ENCODE peak calls at places on chromosomes 6 and 20, in nine cellular contexts. I, B, K, Q, D, L, W, M and P are unnamed samples.

GRCh38 chr6:101486124-101486523 is 92.6 kb downstream of the GRIK2 start:
- DNase-seq in K (no peak), D (no peak), M (no peak), W (no peak), I (no peak), L (no peak), Q (no peak), B (no peak), P (no peak)

GRCh38 chr20:4814696-4815252 is 93.1 kb downstream of the PRND start:
- DNase-seq in Q (peak), I (no peak), D (peak), M (peak), L (no peak), B (peak), W (no peak), K (no peak), P (peak)

GRCh38 chr6:136288566-136289326 is 900 bp downstream of the BCLAF1 start:
- DNase-seq in I (peak), M (peak), L (peak), D (peak), B (peak), Q (peak), K (peak), W (peak), P (no peak)

GRCh38 chr6:91376686-91377085 is 789.8 kb upstream of the MAP3K7 start:
- DNase-seq in L (no peak), W (peak), B (no peak), K (no peak), D (no peak), I (no peak), Q (peak), M (no peak), P (no peak)

GRCh38 chr6:74605942-74606341 is 599.9 kb downstream of the COL12A1 start:
- DNase-seq in D (no peak), M (no peak), B (no peak), L (no peak), W (peak), K (no peak), I (no peak), Q (no peak), P (no peak)

GRCh38 chr20:34643919-34644318 is 33.0 kb downstream of the PIGU start:
- DNase-seq in L (peak), D (no peak), K (peak), B (peak), M (no peak), Q (no peak), I (peak), W (peak), P (no peak)

GRCh38 chr6:147974376-147974775 is 368.3 kb upstream of the SASH1 start:
- DNase-seq in I (peak), B (no peak), W (peak), K (peak), L (peak), D (no peak), Q (no peak), M (no peak), P (no peak)

GRCh38 chr6:3442444-3443220 is 14.2 kb downstream of the SLC22A23 start:
- DNase-seq in M (no peak), K (peak), Q (no peak), W (no peak), B (no peak), D (no peak), L (peak), I (peak), P (no peak)

GRCh38 chr6:85472744-85473143 is 22.9 kb downstream of the NT5E start:
- DNase-seq in K (no peak), D (no peak), M (no peak), L (no peak), B (no peak), W (no peak), I (no peak), Q (no peak), P (no peak)

GRCh38 chr6:29216528-29216927 is 45.8 kb downstream of the OR2J2 start:
- DNase-seq in M (no peak), Q (no peak), B (no peak), K (no peak), D (no peak), W (no peak), I (no peak), L (no peak), P (no peak)

GRCh38 chr20:9359561-9360308 is 154.7 kb upstream of the LAMP5 start:
- DNase-seq in Q (peak), L (peak), D (peak), B (peak), W (peak), K (peak), M (peak), I (peak), P (no peak)

GRCh38 chr6:116928667-116929066 is 51.6 kb downstream of the RFX6 start:
- DNase-seq in I (no peak), B (no peak), W (no peak), L (no peak), D (no peak), M (no peak), K (no peak), Q (no peak), P (no peak)

DNA sequence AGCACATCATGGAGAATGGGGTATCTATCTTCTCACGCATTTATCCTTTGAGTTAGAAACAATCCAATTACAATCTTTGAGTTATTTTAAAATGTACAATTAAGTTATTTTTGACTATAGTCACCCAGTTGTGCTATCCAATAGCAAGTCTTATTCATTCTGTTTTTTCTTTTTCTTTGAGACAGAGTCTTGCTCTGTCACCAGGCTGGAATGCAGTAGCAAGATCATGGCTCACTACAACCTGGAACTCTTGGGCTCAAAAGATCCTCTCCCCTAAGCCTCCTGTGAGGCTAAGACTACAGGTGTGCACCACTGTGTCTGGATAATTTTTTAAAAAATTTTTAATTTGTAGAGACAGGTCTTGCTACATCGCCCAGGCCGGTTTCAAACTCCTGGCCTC is 201.5 kb upstream of the ZNF217 start:
- DNase-seq in I (peak), M (no peak), L (peak), K (peak), W (no peak), Q (no peak), B (no peak), D (no peak), P (no peak)
- TF ChIP-seq CTCF in I (no peak), M (no peak), L (no peak), K (no peak), W (no peak), Q (no peak), B (no peak), D (no peak), P (no peak)

DNA sequence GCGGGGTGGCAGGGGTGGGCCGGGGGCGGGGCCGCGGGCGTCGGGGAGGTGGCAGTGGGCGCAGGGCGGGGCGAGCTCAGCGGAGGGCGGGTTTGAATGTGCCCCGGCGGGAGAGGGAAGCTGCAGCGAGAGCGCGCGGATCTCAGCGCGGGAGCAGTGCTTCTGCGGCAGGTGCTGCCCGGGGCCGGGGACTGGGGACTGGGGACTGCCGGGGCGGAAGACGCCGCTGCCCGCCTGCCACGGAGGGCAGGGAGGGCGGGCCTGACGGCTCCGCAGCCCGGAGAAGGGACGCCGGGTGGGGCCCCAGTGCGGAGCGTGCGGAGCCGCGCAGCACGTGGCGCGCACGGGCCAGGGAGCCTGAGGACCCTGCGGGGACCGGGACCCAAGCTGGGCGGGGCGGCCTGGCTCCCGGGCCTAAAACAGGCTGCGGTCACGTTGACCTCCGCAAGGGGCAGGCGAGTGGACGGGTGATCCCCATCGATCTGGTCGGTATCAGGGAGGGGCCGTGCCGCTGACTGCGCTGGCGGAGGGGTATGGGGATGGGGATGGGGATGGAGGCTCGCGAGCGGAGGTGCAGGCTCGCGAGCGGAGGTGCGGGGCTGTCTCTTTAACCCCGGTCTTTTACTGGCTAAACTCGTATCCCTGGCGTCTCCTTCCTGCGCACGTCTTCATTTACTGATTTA is at the start of gene SLC29A1:
- DNase-seq in K (no peak), L (peak), M (peak), B (peak), Q (peak), I (peak), W (peak), D (peak), P (no peak)
- TF ChIP-seq CTCF in K (no peak), L (peak), M (no peak), B (no peak), Q (peak), I (no peak), W (no peak), D (peak), P (peak)

DNA sequence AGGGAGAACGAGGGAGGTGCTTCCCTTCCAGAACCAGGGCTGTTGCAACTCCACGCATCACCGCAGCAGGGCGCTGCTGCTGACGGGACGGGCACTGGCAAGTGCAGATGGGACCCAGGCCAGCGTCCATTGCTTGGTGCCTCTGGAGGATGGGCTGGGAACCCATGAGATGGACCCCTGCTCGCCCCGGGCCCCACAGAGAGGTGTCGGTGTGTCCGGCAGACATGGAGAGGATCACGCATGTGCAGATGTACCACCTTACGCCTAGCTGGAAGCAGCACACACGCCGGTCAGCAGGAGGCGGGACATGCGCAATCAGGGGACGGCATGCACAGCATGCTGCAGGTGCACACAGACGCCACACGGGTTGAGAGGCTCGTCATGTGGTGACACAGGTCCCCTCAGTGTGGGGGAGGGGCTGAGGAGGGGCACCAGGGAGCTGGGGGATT is 5.7 kb downstream of the CABLES2 start:
- DNase-seq in W (no peak), M (no peak), Q (no peak), B (no peak), D (no peak), I (no peak), K (no peak), L (no peak), P (no peak)
- TF ChIP-seq CTCF in W (peak), M (no peak), Q (no peak), B (no peak), D (no peak), I (peak), K (no peak), L (peak), P (peak)

GRCh38 chr6:149686230-149686629 is 31.7 kb downstream of the LATS1 start:
- DNase-seq in Q (no peak), I (no peak), K (no peak), M (no peak), B (no peak), L (no peak), W (no peak), D (no peak), P (no peak)

GRCh38 chr6:149680490-149680889 is 32.0 kb upstream of the KATNA1 start:
- DNase-seq in K (no peak), M (no peak), L (no peak), I (no peak), B (no peak), W (no peak), D (no peak), Q (no peak), P (no peak)

DNA sequence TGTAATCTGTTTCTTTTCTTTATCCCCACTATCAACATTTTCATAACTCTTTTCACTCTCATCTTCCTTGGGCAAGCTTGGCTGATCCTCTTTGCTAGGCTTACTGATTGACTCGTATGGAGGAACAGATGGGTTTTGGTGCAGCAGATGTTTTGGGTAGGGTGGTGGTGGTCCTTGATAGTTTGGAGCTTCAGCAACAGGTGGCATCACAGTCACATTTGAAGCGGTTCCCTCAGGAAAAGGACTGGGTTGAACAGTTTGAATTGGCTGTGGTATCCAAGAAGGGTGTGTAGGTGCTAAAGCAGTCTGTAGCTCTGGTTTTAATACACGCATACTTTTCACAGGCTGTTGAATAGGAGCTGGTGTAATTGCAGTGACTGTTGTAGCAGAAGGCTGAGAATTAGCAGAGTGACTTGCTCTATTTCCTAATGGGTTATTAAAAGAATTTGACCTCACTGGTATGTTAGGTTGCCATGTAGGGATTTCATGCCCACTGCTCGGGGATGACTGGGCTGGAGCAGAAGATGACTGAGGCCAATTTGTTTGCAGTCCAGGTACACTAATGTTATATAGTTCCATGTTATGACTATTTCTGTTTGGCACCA is 34.5 kb downstream of the LATS1 start:
- DNase-seq in B (no peak), I (no peak), L (no peak), W (no peak), M (no peak), K (no peak), D (no peak), Q (no peak), P (no peak)
- TF ChIP-seq CTCF in B (no peak), I (no peak), L (no peak), W (no peak), M (no peak), K (no peak), D (no peak), Q (no peak), P (no peak)

GRCh38 chr6:45375449-45375848 is 2.3 kb downstream of the SUPT3H start:
- DNase-seq in B (no peak), D (no peak), L (no peak), W (no peak), K (no peak), I (no peak), M (no peak), Q (no peak), P (no peak)

GRCh38 chr6:45376310-45377040 is 1.3 kb downstream of the SUPT3H start:
- DNase-seq in I (peak), B (no peak), M (no peak), D (peak), K (peak), W (no peak), Q (no peak), L (no peak), P (no peak)

GRCh38 chr6:45377041-45377554 is 636 bp downstream of the SUPT3H start:
- DNase-seq in K (no peak), I (no peak), L (peak), D (no peak), Q (no peak), B (no peak), W (no peak), M (no peak), P (no peak)

GRCh38 chr6:45378324-45378926 is 691 bp upstream of the SUPT3H start:
- DNase-seq in Q (peak), K (peak), B (peak), I (peak), D (no peak), W (no peak), M (no peak), L (no peak), P (no peak)

GRCh38 chr6:45377555-45378323 is at the start of gene SUPT3H:
- DNase-seq in B (peak), I (peak), M (peak), L (peak), K (peak), D (peak), Q (peak), W (peak), P (peak)
- TF ChIP-seq CTCF in B (peak), I (peak), M (no peak), L (peak), K (no peak), D (peak), Q (peak), W (no peak), P (peak)

DNA sequence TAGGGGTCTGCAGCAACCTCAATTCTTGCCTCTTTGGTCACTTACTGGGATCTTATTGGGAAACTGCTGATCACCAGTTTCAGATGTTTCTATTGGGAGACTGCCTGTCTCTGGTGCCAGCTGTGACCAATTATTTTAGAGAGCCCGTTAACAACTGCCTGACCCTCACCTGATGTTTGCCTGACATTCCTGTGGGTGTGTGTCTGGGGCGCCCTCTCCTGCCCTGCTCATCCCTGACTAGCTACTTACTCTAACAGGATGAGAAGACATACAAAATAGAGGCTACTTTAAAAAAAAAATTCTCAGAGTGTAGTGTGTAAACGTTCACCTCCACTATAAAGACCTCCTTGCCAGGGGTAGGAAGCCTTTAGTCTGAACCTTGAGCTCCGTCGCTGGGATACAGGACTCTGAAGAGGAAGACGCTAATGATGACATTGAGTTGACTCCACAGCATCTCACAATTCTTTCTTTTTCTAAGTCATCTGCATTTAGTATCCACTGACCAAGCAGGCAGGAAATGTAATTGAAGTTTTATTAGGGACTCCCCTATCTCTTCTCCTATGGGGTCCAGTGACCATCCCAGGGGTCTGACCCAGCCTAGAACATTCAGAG is 54.6 kb upstream of the DDR1 start:
- DNase-seq in B (no peak), L (no peak), W (no peak), M (no peak), K (no peak), Q (no peak), D (no peak), I (no peak), P (no peak)
- TF ChIP-seq CTCF in B (no peak), L (peak), W (no peak), M (no peak), K (no peak), Q (no peak), D (no peak), I (no peak), P (no peak)

GRCh38 chr6:12301009-12301408 is 10.8 kb downstream of the EDN1 start:
- DNase-seq in W (no peak), B (no peak), I (no peak), Q (no peak), L (no peak), M (no peak), D (peak), K (no peak), P (no peak)

GRCh38 chr6:12298017-12298958 is 8.1 kb downstream of the EDN1 start:
- DNase-seq in B (no peak), Q (no peak), L (no peak), K (no peak), W (no peak), D (peak), I (no peak), M (no peak), P (no peak)

GRCh38 chr6:12297363-12298016 is 7.3 kb downstream of the EDN1 start:
- DNase-seq in D (peak), L (no peak), K (no peak), M (no peak), I (no peak), W (no peak), B (no peak), Q (no peak), P (no peak)

GRCh38 chr6:12296604-12297003 is 6.4 kb downstream of the EDN1 start:
- DNase-seq in Q (no peak), D (peak), B (no peak), M (no peak), W (no peak), K (no peak), L (no peak), I (no peak), P (no peak)

DNA sequence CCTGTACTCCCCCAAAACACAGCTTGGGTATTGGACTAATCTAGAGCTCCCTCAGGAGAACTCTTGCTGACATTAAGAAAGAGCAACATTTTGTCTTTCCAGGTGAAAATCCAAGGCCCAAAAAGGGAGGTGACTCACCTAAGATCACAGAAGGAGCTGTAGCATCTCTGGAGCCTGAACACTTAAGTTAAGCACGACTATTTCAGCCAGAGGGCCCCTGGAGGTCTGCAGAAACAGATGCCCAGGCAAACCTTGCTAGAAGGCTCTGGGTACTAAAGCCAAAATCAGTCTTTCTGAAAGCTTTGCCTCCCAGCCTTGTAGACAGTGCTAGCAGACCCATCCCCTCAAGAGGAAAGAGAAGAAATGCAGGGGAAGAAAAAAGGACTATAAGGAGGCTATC is 8.8 kb downstream of the EDN1 start:
- DNase-seq in D (peak), B (no peak), K (no peak), M (no peak), W (no peak), L (no peak), Q (no peak), I (no peak), P (no peak)
- TF ChIP-seq CTCF in D (no peak), B (no peak), K (no peak), M (no peak), W (no peak), L (no peak), Q (no peak), I (no peak), P (no peak)